ENCODE peak calls at places on chromosomes 2 and 18, in seven cellular contexts. One of them, this sample, is unnamed.

GRCh38 chr2:78351208-78351607 is 674.3 kb upstream of the REG3G start:
- DNase-seq in bronchial epithelial cell: peak; percentile 5
- DNase-seq in breast epithelium: no peak
- DNase-seq in AG10803: no peak
- DNase-seq in HFFc6: no peak
- DNase-seq in mammary epithelial cell: no peak
- DNase-seq in CD4-positive, alpha-beta T cell: no peak
- DNase-seq in this sample: no peak

GRCh38 chr18:59760212-59760997 is 63.2 kb upstream of the CCBE1 start:
- DNase-seq in bronchial epithelial cell: no peak
- DNase-seq in breast epithelium: no peak
- DNase-seq in AG10803: peak; percentile 11
- DNase-seq in HFFc6: no peak
- DNase-seq in mammary epithelial cell: no peak
- DNase-seq in CD4-positive, alpha-beta T cell: no peak
- DNase-seq in this sample: no peak

GRCh38 chr18:37419272-37419671 is 146.3 kb downstream of the CELF4 start:
- DNase-seq in bronchial epithelial cell: peak; percentile 57
- DNase-seq in breast epithelium: no peak
- DNase-seq in AG10803: peak; percentile 79
- DNase-seq in HFFc6: peak; percentile 76
- DNase-seq in mammary epithelial cell: peak; percentile 14
- DNase-seq in CD4-positive, alpha-beta T cell: no peak
- DNase-seq in this sample: no peak

GRCh38 chr2:106025796-106026195 is 168.3 kb downstream of the UXS1 start:
- DNase-seq in bronchial epithelial cell: no peak
- DNase-seq in breast epithelium: no peak
- DNase-seq in AG10803: no peak
- DNase-seq in HFFc6: no peak
- DNase-seq in mammary epithelial cell: no peak
- DNase-seq in CD4-positive, alpha-beta T cell: no peak
- DNase-seq in this sample: no peak

GRCh38 chr2:224165901-224166319 is 126.8 kb upstream of the SERPINE2 start:
- DNase-seq in bronchial epithelial cell: no peak
- DNase-seq in breast epithelium: no peak
- DNase-seq in AG10803: peak; percentile 91
- DNase-seq in HFFc6: peak; percentile 62
- DNase-seq in mammary epithelial cell: peak; percentile 22
- DNase-seq in CD4-positive, alpha-beta T cell: no peak
- DNase-seq in this sample: no peak

GRCh38 chr18:28511421-28511821 is 334.5 kb upstream of the CDH2 start:
- DNase-seq in bronchial epithelial cell: peak; percentile 44
- DNase-seq in breast epithelium: no peak
- DNase-seq in AG10803: peak; percentile 22
- DNase-seq in HFFc6: peak; percentile 68
- DNase-seq in mammary epithelial cell: peak; percentile 55
- DNase-seq in CD4-positive, alpha-beta T cell: no peak
- DNase-seq in this sample: no peak

GRCh38 chr2:224161712-224162111 is 122.6 kb upstream of the SERPINE2 start:
- DNase-seq in bronchial epithelial cell: no peak
- DNase-seq in breast epithelium: no peak
- DNase-seq in AG10803: no peak
- DNase-seq in HFFc6: no peak
- DNase-seq in mammary epithelial cell: no peak
- DNase-seq in CD4-positive, alpha-beta T cell: no peak
- DNase-seq in this sample: no peak

GRCh38 chr2:164458801-164459200 is 162.5 kb downstream of the GRB14 start:
- DNase-seq in bronchial epithelial cell: no peak
- DNase-seq in breast epithelium: no peak
- DNase-seq in AG10803: no peak
- DNase-seq in HFFc6: no peak
- DNase-seq in mammary epithelial cell: no peak
- DNase-seq in CD4-positive, alpha-beta T cell: no peak
- DNase-seq in this sample: no peak

GRCh38 chr2:234930397-234930796 is 21.4 kb upstream of the SH3BP4 start:
- DNase-seq in bronchial epithelial cell: peak; percentile 31
- DNase-seq in breast epithelium: no peak
- DNase-seq in AG10803: no peak
- DNase-seq in HFFc6: no peak
- DNase-seq in mammary epithelial cell: no peak
- DNase-seq in CD4-positive, alpha-beta T cell: no peak
- DNase-seq in this sample: no peak

GRCh38 chr18:62832282-62832681 is 116.9 kb downstream of the PHLPP1 start:
- DNase-seq in bronchial epithelial cell: no peak
- DNase-seq in breast epithelium: no peak
- DNase-seq in AG10803: no peak
- DNase-seq in HFFc6: no peak
- DNase-seq in mammary epithelial cell: no peak
- DNase-seq in CD4-positive, alpha-beta T cell: no peak
- DNase-seq in this sample: peak; percentile 14

GRCh38 chr18:33020877-33021276 is 248.1 kb upstream of the KLHL14 start:
- DNase-seq in bronchial epithelial cell: no peak
- DNase-seq in breast epithelium: no peak
- DNase-seq in AG10803: no peak
- DNase-seq in HFFc6: no peak
- DNase-seq in mammary epithelial cell: no peak
- DNase-seq in CD4-positive, alpha-beta T cell: no peak
- DNase-seq in this sample: no peak

GRCh38 chr2:227613272-227613660 is 1.4 kb downstream of the SCYGR3 start:
- DNase-seq in bronchial epithelial cell: peak; percentile 10
- DNase-seq in breast epithelium: no peak
- DNase-seq in AG10803: no peak
- DNase-seq in HFFc6: no peak
- DNase-seq in mammary epithelial cell: peak; percentile 16
- DNase-seq in CD4-positive, alpha-beta T cell: no peak
- DNase-seq in this sample: peak; percentile 36

GRCh38 chr18:48376406-48376805 is 32.8 kb downstream of the ZBTB7C start:
- DNase-seq in bronchial epithelial cell: no peak
- DNase-seq in breast epithelium: no peak
- DNase-seq in AG10803: no peak
- DNase-seq in HFFc6: no peak
- DNase-seq in mammary epithelial cell: no peak
- DNase-seq in CD4-positive, alpha-beta T cell: no peak
- DNase-seq in this sample: no peak

GRCh38 chr2:198072655-198073054 is 268.3 kb downstream of the PLCL1 start:
- DNase-seq in bronchial epithelial cell: no peak
- DNase-seq in breast epithelium: no peak
- DNase-seq in AG10803: no peak
- DNase-seq in HFFc6: no peak
- DNase-seq in mammary epithelial cell: no peak
- DNase-seq in CD4-positive, alpha-beta T cell: no peak
- DNase-seq in this sample: no peak

GRCh38 chr2:197264332-197264731 is 46.2 kb downstream of the ANKRD44 start:
- DNase-seq in bronchial epithelial cell: no peak
- DNase-seq in breast epithelium: no peak
- DNase-seq in AG10803: no peak
- DNase-seq in HFFc6: no peak
- DNase-seq in mammary epithelial cell: no peak
- DNase-seq in CD4-positive, alpha-beta T cell: no peak
- DNase-seq in this sample: no peak

GRCh38 chr2:151999058-151999457 is 99.8 kb downstream of the CACNB4 start:
- DNase-seq in bronchial epithelial cell: peak; percentile 30
- DNase-seq in breast epithelium: no peak
- DNase-seq in AG10803: peak; percentile 39
- DNase-seq in HFFc6: peak; percentile 28
- DNase-seq in mammary epithelial cell: peak; percentile 19
- DNase-seq in CD4-positive, alpha-beta T cell: peak; percentile 6
- DNase-seq in this sample: peak; percentile 52

GRCh38 chr2:165793779-165794519 is at the start of gene GALNT3:
- DNase-seq in bronchial epithelial cell: peak; percentile 81
- DNase-seq in breast epithelium: peak; percentile 92
- DNase-seq in AG10803: no peak
- DNase-seq in HFFc6: no peak
- DNase-seq in mammary epithelial cell: peak; percentile 93
- DNase-seq in CD4-positive, alpha-beta T cell: no peak
- DNase-seq in this sample: peak; percentile 51

GRCh38 chr2:216006164-216006663 is 7.1 kb downstream of the MREG start:
- DNase-seq in bronchial epithelial cell: peak; percentile 93
- DNase-seq in breast epithelium: peak; percentile 53
- DNase-seq in AG10803: no peak
- DNase-seq in HFFc6: no peak
- DNase-seq in mammary epithelial cell: peak; percentile 98
- DNase-seq in CD4-positive, alpha-beta T cell: peak; percentile 9
- DNase-seq in this sample: peak; percentile 41
- TF ChIP-seq CTCF in bronchial epithelial cell: no peak
- TF ChIP-seq CTCF in breast epithelium: no peak
- TF ChIP-seq CTCF in AG10803: no peak
- TF ChIP-seq CTCF in HFFc6: no peak
- TF ChIP-seq CTCF in mammary epithelial cell: no peak
- TF ChIP-seq CTCF in CD4-positive, alpha-beta T cell: no peak
- TF ChIP-seq CTCF in this sample: no peak

DNA sequence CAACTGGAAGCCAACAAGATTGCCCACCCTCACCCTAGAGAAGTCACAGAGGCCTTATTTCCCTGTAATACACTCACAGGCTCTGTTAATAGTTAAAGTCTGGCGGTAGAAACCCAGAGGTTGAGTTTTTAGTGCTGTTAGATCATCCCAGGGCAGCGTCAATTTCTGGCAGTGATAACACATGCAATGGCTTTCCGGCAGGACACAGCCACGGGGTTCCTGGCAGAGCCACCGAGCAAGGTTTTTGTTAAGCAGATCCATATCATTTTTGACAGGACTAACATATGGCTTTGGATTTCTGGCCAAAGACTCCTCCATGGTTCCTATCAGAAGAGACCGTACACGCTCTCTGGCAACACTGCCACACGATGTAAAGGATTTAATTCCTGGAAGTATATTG is 854.4 kb downstream of the LRRTM4 start:
- DNase-seq in bronchial epithelial cell: no peak
- DNase-seq in breast epithelium: no peak
- DNase-seq in AG10803: no peak
- DNase-seq in HFFc6: no peak
- DNase-seq in mammary epithelial cell: no peak
- DNase-seq in CD4-positive, alpha-beta T cell: no peak
- DNase-seq in this sample: no peak
- TF ChIP-seq CTCF in bronchial epithelial cell: no peak
- TF ChIP-seq CTCF in breast epithelium: no peak
- TF ChIP-seq CTCF in AG10803: no peak
- TF ChIP-seq CTCF in HFFc6: no peak
- TF ChIP-seq CTCF in mammary epithelial cell: no peak
- TF ChIP-seq CTCF in CD4-positive, alpha-beta T cell: no peak
- TF ChIP-seq CTCF in this sample: no peak

GRCh38 chr2:202135111-202135874 is 62.2 kb downstream of the KIAA2012 start:
- DNase-seq in bronchial epithelial cell: peak; percentile 65
- DNase-seq in breast epithelium: no peak
- DNase-seq in AG10803: peak; percentile 100
- DNase-seq in HFFc6: peak; percentile 99
- DNase-seq in mammary epithelial cell: peak; percentile 69
- DNase-seq in CD4-positive, alpha-beta T cell: no peak
- DNase-seq in this sample: no peak
- TF ChIP-seq CTCF in bronchial epithelial cell: no peak
- TF ChIP-seq CTCF in breast epithelium: no peak
- TF ChIP-seq CTCF in AG10803: peak; percentile 25
- TF ChIP-seq CTCF in HFFc6: no peak
- TF ChIP-seq CTCF in mammary epithelial cell: no peak
- TF ChIP-seq CTCF in CD4-positive, alpha-beta T cell: no peak
- TF ChIP-seq CTCF in this sample: no peak

GRCh38 chr2:125745514-125745913 is 910.4 kb upstream of the GYPC start:
- DNase-seq in bronchial epithelial cell: peak; percentile 8
- DNase-seq in breast epithelium: no peak
- DNase-seq in AG10803: no peak
- DNase-seq in HFFc6: peak; percentile 0
- DNase-seq in mammary epithelial cell: no peak
- DNase-seq in CD4-positive, alpha-beta T cell: no peak
- DNase-seq in this sample: no peak
- TF ChIP-seq CTCF in bronchial epithelial cell: no peak
- TF ChIP-seq CTCF in breast epithelium: peak; percentile 42
- TF ChIP-seq CTCF in AG10803: no peak
- TF ChIP-seq CTCF in HFFc6: no peak
- TF ChIP-seq CTCF in mammary epithelial cell: no peak
- TF ChIP-seq CTCF in CD4-positive, alpha-beta T cell: no peak
- TF ChIP-seq CTCF in this sample: no peak

GRCh38 chr2:37143986-37144385 is 12.8 kb downstream of the EIF2AK2 start:
- DNase-seq in bronchial epithelial cell: peak; percentile 27
- DNase-seq in breast epithelium: no peak
- DNase-seq in AG10803: peak; percentile 54
- DNase-seq in HFFc6: peak; percentile 38
- DNase-seq in mammary epithelial cell: no peak
- DNase-seq in CD4-positive, alpha-beta T cell: no peak
- DNase-seq in this sample: no peak

GRCh38 chr2:37146062-37146461 is 10.7 kb downstream of the EIF2AK2 start:
- DNase-seq in bronchial epithelial cell: no peak
- DNase-seq in breast epithelium: no peak
- DNase-seq in AG10803: no peak
- DNase-seq in HFFc6: no peak
- DNase-seq in mammary epithelial cell: no peak
- DNase-seq in CD4-positive, alpha-beta T cell: no peak
- DNase-seq in this sample: no peak

GRCh38 chr2:37148325-37148724 is 8.5 kb downstream of the EIF2AK2 start:
- DNase-seq in bronchial epithelial cell: no peak
- DNase-seq in breast epithelium: no peak
- DNase-seq in AG10803: no peak
- DNase-seq in HFFc6: no peak
- DNase-seq in mammary epithelial cell: no peak
- DNase-seq in CD4-positive, alpha-beta T cell: no peak
- DNase-seq in this sample: no peak

DNA sequence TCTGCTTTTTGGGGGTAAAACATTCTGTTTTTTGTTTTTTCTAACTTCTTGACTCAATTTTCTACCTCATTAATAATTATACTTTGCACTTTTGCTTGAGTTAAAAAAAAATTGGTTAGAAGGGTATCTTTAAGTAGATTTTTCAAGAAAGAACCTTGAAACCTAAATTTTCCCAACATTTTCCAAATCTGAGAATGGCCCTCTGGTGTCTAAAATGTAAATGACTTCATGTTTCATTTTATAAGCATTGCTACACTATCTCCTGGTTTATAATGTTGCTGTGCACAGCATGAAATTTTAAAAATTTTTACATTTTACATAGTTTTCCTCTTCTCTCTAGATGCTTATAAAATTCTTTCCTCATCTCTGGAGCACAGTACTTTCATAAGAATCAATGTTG is 14.2 kb downstream of the EIF2AK2 start:
- DNase-seq in bronchial epithelial cell: no peak
- DNase-seq in breast epithelium: no peak
- DNase-seq in AG10803: no peak
- DNase-seq in HFFc6: no peak
- DNase-seq in mammary epithelial cell: no peak
- DNase-seq in CD4-positive, alpha-beta T cell: no peak
- DNase-seq in this sample: no peak
- TF ChIP-seq CTCF in bronchial epithelial cell: no peak
- TF ChIP-seq CTCF in breast epithelium: no peak
- TF ChIP-seq CTCF in AG10803: no peak
- TF ChIP-seq CTCF in HFFc6: peak; percentile 54
- TF ChIP-seq CTCF in mammary epithelial cell: no peak
- TF ChIP-seq CTCF in CD4-positive, alpha-beta T cell: no peak
- TF ChIP-seq CTCF in this sample: no peak

This sample was measured in GM20000.